ENCODE peak calls at places on chromosomes 16 and 17, in five cellular contexts. One of them, this sample, is unnamed.

GRCh38 chr17:65660947-65661346 is 99.5 kb upstream of the AXIN2 start:
- DNase-seq in AG09319: peak
- DNase-seq in cardiac septum: no peak
- DNase-seq in heart right ventricle: no peak
- DNase-seq in mesothelial cell of epicardium: no peak
- DNase-seq in this sample: no peak

GRCh38 chr17:39167492-39167891 is 1.5 kb upstream of the ARL5C start:
- DNase-seq in AG09319: no peak
- DNase-seq in mesothelial cell of epicardium: no peak
- DNase-seq in cardiac septum: no peak
- DNase-seq in heart right ventricle: peak
- DNase-seq in this sample: no peak

GRCh38 chr16:55379876-55380390 is 55.9 kb downstream of the IRX6 start:
- DNase-seq in heart right ventricle: no peak
- DNase-seq in cardiac septum: no peak
- DNase-seq in AG09319: no peak
- DNase-seq in mesothelial cell of epicardium: no peak
- DNase-seq in this sample: no peak

GRCh38 chr17:62644487-62645173 is 17.2 kb downstream of the MRC2 start:
- DNase-seq in heart right ventricle: no peak
- DNase-seq in cardiac septum: no peak
- DNase-seq in AG09319: no peak
- DNase-seq in mesothelial cell of epicardium: no peak
- DNase-seq in this sample: no peak

GRCh38 chr16:2988590-2989099 is 8.4 kb upstream of the PKMYT1 start:
- DNase-seq in mesothelial cell of epicardium: no peak
- DNase-seq in cardiac septum: no peak
- DNase-seq in heart right ventricle: no peak
- DNase-seq in AG09319: no peak
- DNase-seq in this sample: no peak

GRCh38 chr16:51577621-51578303 is 426.7 kb upstream of the SALL1 start:
- DNase-seq in AG09319: no peak
- DNase-seq in cardiac septum: no peak
- DNase-seq in mesothelial cell of epicardium: no peak
- DNase-seq in heart right ventricle: no peak
- DNase-seq in this sample: no peak

GRCh38 chr17:29807520-29808361 is 122.3 kb downstream of the SSH2 start:
- DNase-seq in mesothelial cell of epicardium: peak
- DNase-seq in heart right ventricle: no peak
- DNase-seq in AG09319: peak
- DNase-seq in cardiac septum: peak
- DNase-seq in this sample: peak

GRCh38 chr17:2874211-2874686 is 78.0 kb downstream of the RAP1GAP2 start:
- DNase-seq in cardiac septum: no peak
- DNase-seq in mesothelial cell of epicardium: no peak
- DNase-seq in AG09319: no peak
- DNase-seq in heart right ventricle: no peak
- DNase-seq in this sample: no peak

GRCh38 chr17:57465551-57465950 is 209.2 kb downstream of the MSI2 start:
- DNase-seq in AG09319: no peak
- DNase-seq in mesothelial cell of epicardium: no peak
- DNase-seq in cardiac septum: no peak
- DNase-seq in heart right ventricle: no peak
- DNase-seq in this sample: no peak

GRCh38 chr16:77273815-77274214 is 74.6 kb downstream of the SYCE1L start:
- DNase-seq in AG09319: no peak
- DNase-seq in mesothelial cell of epicardium: no peak
- DNase-seq in cardiac septum: no peak
- DNase-seq in heart right ventricle: no peak
- DNase-seq in this sample: no peak

GRCh38 chr17:15655162-15655561 is 28.9 kb downstream of the TRIM16 start:
- DNase-seq in mesothelial cell of epicardium: no peak
- DNase-seq in heart right ventricle: no peak
- DNase-seq in AG09319: no peak
- DNase-seq in cardiac septum: no peak
- DNase-seq in this sample: no peak

GRCh38 chr17:76968707-76969597 is 100.7 kb downstream of the MGAT5B start:
- DNase-seq in cardiac septum: no peak
- DNase-seq in heart right ventricle: no peak
- DNase-seq in mesothelial cell of epicardium: peak
- DNase-seq in AG09319: no peak
- DNase-seq in this sample: peak

GRCh38 chr17:41777157-41777578 is 9.3 kb downstream of the JUP start:
- DNase-seq in mesothelial cell of epicardium: no peak
- DNase-seq in heart right ventricle: peak
- DNase-seq in cardiac septum: peak
- DNase-seq in AG09319: no peak
- DNase-seq in this sample: no peak

GRCh38 chr17:27622160-27622559 is 8.8 kb upstream of the LGALS9 start:
- DNase-seq in mesothelial cell of epicardium: no peak
- DNase-seq in AG09319: no peak
- DNase-seq in heart right ventricle: no peak
- DNase-seq in cardiac septum: no peak
- DNase-seq in this sample: no peak

GRCh38 chr16:89033796-89034572 is 57.0 kb upstream of the CBFA2T3 start:
- DNase-seq in AG09319: no peak
- DNase-seq in heart right ventricle: peak
- DNase-seq in cardiac septum: no peak
- DNase-seq in mesothelial cell of epicardium: no peak
- DNase-seq in this sample: no peak

GRCh38 chr17:20774472-20775135 is 195.1 kb downstream of the CDRT15L2 start:
- DNase-seq in heart right ventricle: no peak
- DNase-seq in cardiac septum: no peak
- DNase-seq in AG09319: no peak
- DNase-seq in mesothelial cell of epicardium: no peak
- DNase-seq in this sample: no peak

This sample was measured in progenitor cell of endocrine pancreas.